ENCODE peak calls at places on chromosomes 16 and 17, in nine cellular contexts. One of them, this sample, is unnamed.

GRCh38 chr16:2816751-2817495 is at the start of gene PRSS21:
- DNase-seq in H4: no peak
- DNase-seq in EL: no peak
- DNase-seq in HL-60: no peak
- DNase-seq in stimulated activated CD4-positive, alpha-beta T cell treated with anti-CD3 and anti-CD28 coated beads, Interleukin-4, amount 100 ng/mL, for 1 hour: peak; percentile 45
- DNase-seq in GM12864: no peak
- DNase-seq in stimulated activated CD8-positive, alpha-beta memory T cell treated with anti-CD3 and anti-CD28 coated beads, Interleukin-12 subunit alpha, Interleukin-12 subunit beta, amount 100 ng/mL, for 1 hour: no peak
- DNase-seq in caudate nucleus: no peak
- DNase-seq in NCI-H2029: no peak
- DNase-seq in this sample: no peak

GRCh38 chr17:38898812-38899348 is 26.5 kb upstream of the LASP1NB start:
- DNase-seq in H4: no peak
- DNase-seq in EL: no peak
- DNase-seq in HL-60: peak; percentile 88
- DNase-seq in stimulated activated CD4-positive, alpha-beta T cell treated with anti-CD3 and anti-CD28 coated beads, Interleukin-4, amount 100 ng/mL, for 1 hour: peak; percentile 85
- DNase-seq in GM12864: peak; percentile 80
- DNase-seq in stimulated activated CD8-positive, alpha-beta memory T cell treated with anti-CD3 and anti-CD28 coated beads, Interleukin-12 subunit alpha, Interleukin-12 subunit beta, amount 100 ng/mL, for 1 hour: peak; percentile 73
- DNase-seq in caudate nucleus: no peak
- DNase-seq in NCI-H2029: no peak
- DNase-seq in this sample: no peak

GRCh38 chr17:19570497-19571151 is 37.0 kb downstream of the SLC47A1 start:
- DNase-seq in H4: no peak
- DNase-seq in EL: no peak
- DNase-seq in HL-60: peak; percentile 25
- DNase-seq in stimulated activated CD4-positive, alpha-beta T cell treated with anti-CD3 and anti-CD28 coated beads, Interleukin-4, amount 100 ng/mL, for 1 hour: no peak
- DNase-seq in GM12864: no peak
- DNase-seq in stimulated activated CD8-positive, alpha-beta memory T cell treated with anti-CD3 and anti-CD28 coated beads, Interleukin-12 subunit alpha, Interleukin-12 subunit beta, amount 100 ng/mL, for 1 hour: no peak
- DNase-seq in caudate nucleus: no peak
- DNase-seq in NCI-H2029: no peak
- DNase-seq in this sample: no peak

GRCh38 chr16:278863-279366 is 1.5 kb upstream of the ARHGDIG start:
- DNase-seq in H4: peak; percentile 35
- DNase-seq in EL: peak; percentile 21
- DNase-seq in HL-60: no peak
- DNase-seq in stimulated activated CD4-positive, alpha-beta T cell treated with anti-CD3 and anti-CD28 coated beads, Interleukin-4, amount 100 ng/mL, for 1 hour: no peak
- DNase-seq in GM12864: no peak
- DNase-seq in stimulated activated CD8-positive, alpha-beta memory T cell treated with anti-CD3 and anti-CD28 coated beads, Interleukin-12 subunit alpha, Interleukin-12 subunit beta, amount 100 ng/mL, for 1 hour: peak; percentile 9
- DNase-seq in caudate nucleus: no peak
- DNase-seq in NCI-H2029: peak; percentile 87
- DNase-seq in this sample: peak; percentile 59

GRCh38 chr17:334974-335481 is 17.6 kb downstream of the RPH3AL start:
- DNase-seq in H4: no peak
- DNase-seq in EL: no peak
- DNase-seq in HL-60: no peak
- DNase-seq in stimulated activated CD4-positive, alpha-beta T cell treated with anti-CD3 and anti-CD28 coated beads, Interleukin-4, amount 100 ng/mL, for 1 hour: no peak
- DNase-seq in GM12864: no peak
- DNase-seq in stimulated activated CD8-positive, alpha-beta memory T cell treated with anti-CD3 and anti-CD28 coated beads, Interleukin-12 subunit alpha, Interleukin-12 subunit beta, amount 100 ng/mL, for 1 hour: no peak
- DNase-seq in caudate nucleus: no peak
- DNase-seq in NCI-H2029: no peak
- DNase-seq in this sample: no peak

GRCh38 chr16:49800876-49801275 is 55.0 kb downstream of the ZNF423 start:
- DNase-seq in H4: no peak
- DNase-seq in EL: no peak
- DNase-seq in HL-60: no peak
- DNase-seq in stimulated activated CD4-positive, alpha-beta T cell treated with anti-CD3 and anti-CD28 coated beads, Interleukin-4, amount 100 ng/mL, for 1 hour: no peak
- DNase-seq in GM12864: no peak
- DNase-seq in stimulated activated CD8-positive, alpha-beta memory T cell treated with anti-CD3 and anti-CD28 coated beads, Interleukin-12 subunit alpha, Interleukin-12 subunit beta, amount 100 ng/mL, for 1 hour: no peak
- DNase-seq in caudate nucleus: no peak
- DNase-seq in NCI-H2029: no peak
- DNase-seq in this sample: no peak

GRCh38 chr17:76452102-76452645 is 778 bp downstream of the UBE2O start:
- DNase-seq in H4: no peak
- DNase-seq in EL: peak; percentile 28
- DNase-seq in HL-60: no peak
- DNase-seq in stimulated activated CD4-positive, alpha-beta T cell treated with anti-CD3 and anti-CD28 coated beads, Interleukin-4, amount 100 ng/mL, for 1 hour: no peak
- DNase-seq in GM12864: no peak
- DNase-seq in stimulated activated CD8-positive, alpha-beta memory T cell treated with anti-CD3 and anti-CD28 coated beads, Interleukin-12 subunit alpha, Interleukin-12 subunit beta, amount 100 ng/mL, for 1 hour: no peak
- DNase-seq in caudate nucleus: no peak
- DNase-seq in NCI-H2029: no peak
- DNase-seq in this sample: no peak

GRCh38 chr17:72619976-72620650 is 472.4 kb downstream of the SLC39A11 start:
- DNase-seq in H4: no peak
- DNase-seq in EL: no peak
- DNase-seq in HL-60: no peak
- DNase-seq in stimulated activated CD4-positive, alpha-beta T cell treated with anti-CD3 and anti-CD28 coated beads, Interleukin-4, amount 100 ng/mL, for 1 hour: no peak
- DNase-seq in GM12864: no peak
- DNase-seq in stimulated activated CD8-positive, alpha-beta memory T cell treated with anti-CD3 and anti-CD28 coated beads, Interleukin-12 subunit alpha, Interleukin-12 subunit beta, amount 100 ng/mL, for 1 hour: no peak
- DNase-seq in caudate nucleus: no peak
- DNase-seq in NCI-H2029: no peak
- DNase-seq in this sample: no peak

GRCh38 chr16:15829460-15829859 is 27.4 kb downstream of the MYH11 start:
- DNase-seq in H4: no peak
- DNase-seq in EL: no peak
- DNase-seq in HL-60: peak; percentile 35
- DNase-seq in stimulated activated CD4-positive, alpha-beta T cell treated with anti-CD3 and anti-CD28 coated beads, Interleukin-4, amount 100 ng/mL, for 1 hour: no peak
- DNase-seq in GM12864: no peak
- DNase-seq in stimulated activated CD8-positive, alpha-beta memory T cell treated with anti-CD3 and anti-CD28 coated beads, Interleukin-12 subunit alpha, Interleukin-12 subunit beta, amount 100 ng/mL, for 1 hour: no peak
- DNase-seq in caudate nucleus: no peak
- DNase-seq in NCI-H2029: no peak
- DNase-seq in this sample: no peak

GRCh38 chr17:80455328-80455710 is 21.1 kb downstream of the NPTX1 start:
- DNase-seq in H4: no peak
- DNase-seq in EL: peak; percentile 63
- DNase-seq in HL-60: no peak
- DNase-seq in stimulated activated CD4-positive, alpha-beta T cell treated with anti-CD3 and anti-CD28 coated beads, Interleukin-4, amount 100 ng/mL, for 1 hour: peak; percentile 49
- DNase-seq in GM12864: peak; percentile 16
- DNase-seq in stimulated activated CD8-positive, alpha-beta memory T cell treated with anti-CD3 and anti-CD28 coated beads, Interleukin-12 subunit alpha, Interleukin-12 subunit beta, amount 100 ng/mL, for 1 hour: no peak
- DNase-seq in caudate nucleus: no peak
- DNase-seq in NCI-H2029: peak; percentile 48
- DNase-seq in this sample: no peak

GRCh38 chr17:60586288-60586974 is 13.6 kb upstream of the PPM1D start:
- DNase-seq in H4: no peak
- DNase-seq in EL: no peak
- DNase-seq in HL-60: no peak
- DNase-seq in stimulated activated CD4-positive, alpha-beta T cell treated with anti-CD3 and anti-CD28 coated beads, Interleukin-4, amount 100 ng/mL, for 1 hour: no peak
- DNase-seq in GM12864: no peak
- DNase-seq in stimulated activated CD8-positive, alpha-beta memory T cell treated with anti-CD3 and anti-CD28 coated beads, Interleukin-12 subunit alpha, Interleukin-12 subunit beta, amount 100 ng/mL, for 1 hour: no peak
- DNase-seq in caudate nucleus: no peak
- DNase-seq in NCI-H2029: peak; percentile 20
- DNase-seq in this sample: no peak

GRCh38 chr16:14182999-14183398 is 111.9 kb downstream of the MRTFB start:
- DNase-seq in H4: no peak
- DNase-seq in EL: no peak
- DNase-seq in HL-60: no peak
- DNase-seq in stimulated activated CD4-positive, alpha-beta T cell treated with anti-CD3 and anti-CD28 coated beads, Interleukin-4, amount 100 ng/mL, for 1 hour: no peak
- DNase-seq in GM12864: no peak
- DNase-seq in stimulated activated CD8-positive, alpha-beta memory T cell treated with anti-CD3 and anti-CD28 coated beads, Interleukin-12 subunit alpha, Interleukin-12 subunit beta, amount 100 ng/mL, for 1 hour: no peak
- DNase-seq in caudate nucleus: no peak
- DNase-seq in NCI-H2029: no peak
- DNase-seq in this sample: no peak